ENCODE peak calls at places on chromosomes 5 and 9, in seven cellular contexts. M is germinal center; W is stimulated activated CD8-positive, alpha-beta memory T cell treated with anti-CD3 and anti-CD28 coated beads, Interleukin-7, amount 100 ng/mL, for 4 hours; A is GOT3; I is BJ; Z is HFF-Myc; H is ELR. K is an unnamed sample.

GRCh38 chr5:148970228-148970627 is 92.6 kb downstream of the SH3TC2 start:
- DNase-seq in M (no peak), W (no peak), I (no peak), A (no peak), H (no peak), Z (no peak), K (no peak)

GRCh38 chr9:38417003-38417965 is 7.0 kb downstream of the IGFBPL1 start:
- DNase-seq in I (no peak), A (no peak), M (peak), W (no peak), H (peak), Z (no peak), K (no peak)

GRCh38 chr5:58074717-58075116 is 385.2 kb downstream of the PLK2 start:
- DNase-seq in A (no peak), W (no peak), Z (no peak), H (no peak), M (no peak), I (no peak), K (no peak)

GRCh38 chr5:142206801-142207200 is 98.2 kb downstream of the NDFIP1 start:
- DNase-seq in A (no peak), W (no peak), Z (no peak), M (no peak), I (no peak), H (peak), K (no peak)

GRCh38 chr9:110753734-110754231 is 85.2 kb downstream of the MUSK start:
- DNase-seq in M (no peak), A (no peak), I (no peak), H (peak), Z (no peak), W (no peak), K (no peak)

GRCh38 chr5:137619191-137619870 is 116.6 kb downstream of the KLHL3 start:
- DNase-seq in M (no peak), A (no peak), W (no peak), Z (peak), I (peak), H (peak), K (no peak)

GRCh38 chr5:78726556-78726955 is 78.0 kb upstream of the LHFPL2 start:
- DNase-seq in I (no peak), A (no peak), M (no peak), Z (no peak), H (no peak), W (no peak), K (no peak)

GRCh38 chr9:93673844-93674334 is 97.5 kb downstream of the PHF2 start:
- DNase-seq in A (no peak), W (no peak), M (no peak), I (no peak), Z (no peak), H (no peak), K (no peak)

GRCh38 chr9:96512240-96512639 is 62.3 kb downstream of the HABP4 start:
- DNase-seq in M (no peak), Z (no peak), I (no peak), A (no peak), W (no peak), H (no peak), K (no peak)

GRCh38 chr5:172678902-172679301 is 37.8 kb downstream of the NEURL1B start:
- DNase-seq in M (no peak), H (no peak), Z (no peak), W (no peak), I (no peak), A (no peak), K (no peak)

GRCh38 chr5:143456952-143457547 is 53.6 kb upstream of the NR3C1 start:
- DNase-seq in W (no peak), I (no peak), A (no peak), M (no peak), H (peak), Z (no peak), K (no peak)

GRCh38 chr5:89034588-89034987 is 151.6 kb upstream of the MEF2C start:
- DNase-seq in A (no peak), M (no peak), W (no peak), I (no peak), Z (no peak), H (peak), K (no peak)

GRCh38 chr5:139183502-139183901 is 14.7 kb downstream of the SIL1 start:
- DNase-seq in A (no peak), M (no peak), H (no peak), W (no peak), Z (no peak), I (no peak), K (no peak)

GRCh38 chr9:693460-694390 is 147.8 kb upstream of the DMRT1 start:
- DNase-seq in W (no peak), H (peak), Z (no peak), I (no peak), M (no peak), A (no peak), K (no peak)

GRCh38 chr5:96324708-96325107 is 108.3 kb downstream of the PCSK1 start:
- DNase-seq in M (no peak), I (no peak), W (no peak), H (peak), A (no peak), Z (peak), K (no peak)

GRCh38 chr9:129351642-129352151 is 173.6 kb upstream of the IER5L start:
- DNase-seq in I (no peak), M (no peak), A (no peak), Z (no peak), H (peak), W (no peak), K (no peak)

GRCh38 chr9:127463891-127464290 is 12.6 kb downstream of the LRSAM1 start:
- DNase-seq in I (peak), H (no peak), A (no peak), M (no peak), W (no peak), Z (no peak), K (no peak)

GRCh38 chr9:114696814-114697544 is 15.0 kb upstream of the TEX48 start:
- DNase-seq in M (no peak), W (peak), I (no peak), Z (no peak), H (peak), A (no peak), K (no peak)

GRCh38 chr9:69604568-69605219 is 67.5 kb downstream of the APBA1 start:
- DNase-seq in Z (no peak), H (no peak), I (no peak), M (no peak), A (no peak), W (no peak), K (no peak)

GRCh38 chr9:28915256-28915930 is 1342.1 kb upstream of the C9orf72 start:
- DNase-seq in Z (no peak), M (no peak), I (no peak), H (no peak), W (no peak), A (no peak), K (no peak)

GRCh38 chr9:121926417-121926816 is 166.7 kb downstream of the TTLL11 start:
- DNase-seq in W (no peak), H (no peak), M (no peak), I (no peak), Z (no peak), A (no peak), K (no peak)

GRCh38 chr5:132003170-132003744 is 8.2 kb downstream of the ACSL6 start:
- DNase-seq in I (no peak), A (no peak), W (no peak), Z (no peak), M (no peak), H (peak), K (no peak)

GRCh38 chr9:128159073-128159783 is 837 bp upstream of the BBLN start:
- DNase-seq in I (no peak), A (no peak), W (peak), M (peak), H (no peak), Z (no peak), K (no peak)

GRCh38 chr9:129873563-129873962 is 38.3 kb downstream of the USP20 start:
- DNase-seq in H (no peak), Z (no peak), A (no peak), W (no peak), M (no peak), I (no peak), K (no peak)

GRCh38 chr5:112930082-112930344 is 8.0 kb upstream of the REEP5 start:
- DNase-seq in H (no peak), Z (no peak), M (peak), W (no peak), I (no peak), A (no peak), K (no peak)

GRCh38 chr9:806285-807156 is 35.0 kb upstream of the DMRT1 start:
- DNase-seq in A (no peak), W (no peak), M (peak), H (peak), Z (no peak), I (no peak), K (no peak)

GRCh38 chr5:84058561-84058960 is 326.1 kb downstream of the EDIL3 start:
- DNase-seq in H (peak), I (no peak), A (no peak), M (no peak), W (no peak), Z (no peak), K (no peak)

GRCh38 chr9:137531099-137531765 is 19.0 kb downstream of the PNPLA7 start:
- DNase-seq in H (no peak), Z (no peak), I (no peak), A (no peak), W (no peak), M (no peak), K (no peak)

GRCh38 chr9:121235512-121235911 is 32.5 kb upstream of the GSN start:
- DNase-seq in W (no peak), H (no peak), Z (no peak), A (no peak), M (no peak), I (no peak), K (no peak)